ENCODE peak calls at places on chromosomes 3 and 15, in seven cellular contexts. Y is Right ventricle myocardium inferior; V is effector memory CD8-positive, alpha-beta T cell; D is left lung; N is omental fat pad; Q is T-helper 17 cell; O is natural killer cell treated with Interleukin-12 subunit alpha and Interleukin-12 subunit beta and Interleukin-15 and Interleukin-18, amount 100 ng/mL, for 72 hours. A is an unnamed sample.

GRCh38 chr3:112987710-112988334 is 3.0 kb upstream of the GTPBP8 start:
- ATAC-seq in N (no peak), Q (no peak), O (no peak), Y (no peak), V (no peak), D (no peak), A (no peak)

GRCh38 chr3:185796431-185797107 is 28.3 kb downstream of the IGF2BP2 start:
- ATAC-seq in N (peak; percentile 92), O (no peak), D (peak; percentile 97), Q (no peak), V (no peak), Y (no peak), A (peak; percentile 36)

GRCh38 chr3:46405301-46406079 is 1.4 kb downstream of the CCR5AS start:
- ATAC-seq in Y (no peak), V (no peak), O (no peak), N (no peak), Q (no peak), D (peak; percentile 76), A (peak; percentile 64)

GRCh38 chr15:36970522-36970921 is 129.8 kb downstream of the MEIS2 start:
- ATAC-seq in O (no peak), Q (no peak), N (no peak), V (no peak), Y (no peak), D (no peak), A (no peak)

GRCh38 chr3:193744822-193745684 is 152.0 kb downstream of the OPA1 start:
- ATAC-seq in D (peak; percentile 38), Q (no peak), V (no peak), O (no peak), N (peak; percentile 44), Y (peak; percentile 69), A (no peak)

GRCh38 chr3:43059456-43059855 is 46.4 kb downstream of the POMGNT2 start:
- ATAC-seq in Q (no peak), Y (no peak), N (no peak), D (no peak), V (no peak), O (no peak), A (no peak)

GRCh38 chr15:33559207-33559890 is 248.6 kb downstream of the RYR3 start:
- ATAC-seq in O (no peak), Q (no peak), N (no peak), V (no peak), Y (no peak), D (no peak), A (no peak)

GRCh38 chr15:50890751-50891150 is 17.7 kb upstream of the AP4E1 start:
- ATAC-seq in D (no peak), Y (no peak), V (no peak), N (no peak), Q (no peak), O (no peak), A (no peak)

GRCh38 chr3:122739172-122739571 is 54.5 kb downstream of the HSPBAP1 start:
- ATAC-seq in N (no peak), Y (no peak), Q (no peak), V (no peak), D (no peak), O (no peak), A (no peak)

GRCh38 chr15:62920569-62921502 is 121.7 kb upstream of the TPM1 start:
- ATAC-seq in D (peak; percentile 64), Y (peak; percentile 91), Q (no peak), O (no peak), V (no peak), N (peak; percentile 51), A (peak; percentile 78)

GRCh38 chr3:149450281-149450680 is 24.2 kb upstream of the TM4SF4 start:
- ATAC-seq in Y (no peak), O (no peak), V (no peak), N (no peak), Q (no peak), D (no peak), A (no peak)